ENCODE peak calls at places on chromosomes 6 and 20, in five cellular contexts. V is thyroid gland; Z is stimulated activated CD4-positive, alpha-beta T cell treated with anti-CD3 and anti-CD28 coated beads, Interleukin-2, amount 100 ng/mL, for 48 hours; S is fibroblast of mammary gland; B is KG1. X is an unnamed sample.

GRCh38 chr6:134424795-134425163 is 106.9 kb upstream of the SGK1 start:
- DNase-seq in S (no peak), B (no peak), V (no peak), Z (no peak), X (no peak)

GRCh38 chr6:33885121-33886057 is 81.6 kb upstream of the MLN start:
- DNase-seq in V (no peak), B (no peak), S (peak), Z (no peak), X (no peak)

GRCh38 chr20:33604084-33604990 is 57.8 kb upstream of the C20orf144 start:
- DNase-seq in Z (no peak), V (peak), S (peak), B (no peak), X (no peak)

GRCh38 chr6:28988536-28989415 is 16.3 kb downstream of the ZNF311 start:
- DNase-seq in V (peak), Z (peak), S (peak), B (peak), X (no peak)

GRCh38 chr6:159100011-159100788 is 55.4 kb upstream of the TAGAP start:
- DNase-seq in B (no peak), Z (no peak), S (no peak), V (peak), X (peak)

GRCh38 chr6:30932665-30933365 is 845 bp upstream of the SFTA2 start:
- DNase-seq in V (no peak), B (no peak), Z (no peak), S (no peak), X (no peak)

GRCh38 chr6:3031857-3032256 is 32.2 kb downstream of the NQO2 start:
- DNase-seq in B (no peak), V (peak), Z (no peak), S (no peak), X (no peak)

GRCh38 chr20:44219791-44220190 is 9.2 kb upstream of the OSER1 start:
- DNase-seq in S (no peak), B (no peak), V (no peak), Z (no peak), X (no peak)

GRCh38 chr20:2816030-2816582 is at the start of gene TMEM239:
- DNase-seq in B (no peak), Z (no peak), V (no peak), S (no peak), X (no peak)

GRCh38 chr6:16564430-16564829 is 196.8 kb downstream of the ATXN1 start:
- DNase-seq in Z (no peak), V (no peak), S (no peak), B (no peak), X (no peak)

GRCh38 chr6:23013776-23014175 is 444.4 kb downstream of the HDGFL1 start:
- DNase-seq in S (peak), V (no peak), Z (no peak), B (no peak), X (no peak)

GRCh38 chr20:59322101-59322500 is 21.7 kb downstream of the EDN3 start:
- DNase-seq in Z (no peak), V (no peak), S (no peak), B (no peak), X (no peak)

GRCh38 chr6:161486326-161486725 is 212.5 kb upstream of the AGPAT4 start:
- DNase-seq in V (no peak), Z (no peak), S (peak), B (no peak), X (no peak)

GRCh38 chr6:161417712-161418457 is 144.0 kb upstream of the AGPAT4 start:
- DNase-seq in Z (no peak), S (peak), B (no peak), V (no peak), X (no peak)

GRCh38 chr20:641516-641913 is 11.5 kb downstream of the SRXN1 start:
- DNase-seq in V (no peak), B (no peak), Z (no peak), S (no peak), X (no peak)

X was measured in vagina.